ENCODE peak calls at places on chromosome 1, in four cellular contexts. U is T-helper 2 cell; B is right lobe of liver; O is activated CD8-positive, alpha-beta memory T cell treated with anti-CD3 and anti-CD28 coated beads for 4 hours. H is an unnamed sample.

GRCh38 chr1:54604572-54605370 is 18.6 kb downstream of the FAM151A start:
- DNase-seq in U (no peak), B (no peak), O (no peak), H (no peak)

GRCh38 chr1:12485231-12486172 is 132.5 kb downstream of the DHRS3 start:
- DNase-seq in U (no peak), B (peak; percentile 70), O (no peak), H (no peak)

GRCh38 chr1:230792691-230793462 is 45.7 kb downstream of the CAPN9 start:
- DNase-seq in U (no peak), B (no peak), O (no peak), H (no peak)

GRCh38 chr1:9350011-9350907 is 57.6 kb downstream of the SPSB1 start:
- DNase-seq in U (no peak), B (no peak), O (no peak), H (peak; percentile 79)

GRCh38 chr1:69441496-69441895 is 126.2 kb upstream of the LRRC7 start:
- DNase-seq in U (no peak), B (no peak), O (no peak), H (no peak)

GRCh38 chr1:92934395-92935378 is 26.6 kb downstream of the DIPK1A start:
- DNase-seq in U (no peak), B (no peak), O (no peak), H (peak; percentile 61)

GRCh38 chr1:36941579-36941978 is 92.7 kb downstream of the GRIK3 start:
- DNase-seq in U (no peak), B (no peak), O (no peak), H (no peak)

GRCh38 chr1:221670081-221670480 is 71.8 kb downstream of the DUSP10 start:
- DNase-seq in U (no peak), B (no peak), O (no peak), H (no peak)

GRCh38 chr1:232667781-232668101 is 37.8 kb upstream of the SIPA1L2 start:
- DNase-seq in U (no peak), B (no peak), O (no peak), H (no peak)

GRCh38 chr1:193234523-193234922 is 48.1 kb upstream of the B3GALT2 start:
- DNase-seq in U (no peak), B (no peak), O (no peak), H (no peak)

GRCh38 chr1:172826096-172826741 is 167.3 kb downstream of the FASLG start:
- DNase-seq in U (no peak), B (no peak), O (no peak), H (no peak)

H was measured in aorta.